ENCODE peak calls at places on chromosomes 5 and 9, in six cellular contexts. F is astrocyte, E is mammary epithelial cell, B is AG09309, G is DND-41, Z is foreskin fibroblast. P is an unnamed sample.

GRCh38 chr9:126612813-126613641 is 701 bp upstream of the LMX1B start:
- DNase-seq in B (no peak), E (peak; percentile 48), G (no peak), Z (peak; percentile 26), F (no peak), P (no peak)

GRCh38 chr9:134568756-134569155 is 72.8 kb upstream of the COL5A1 start:
- DNase-seq in Z (no peak), F (no peak), E (no peak), B (no peak), G (no peak), P (no peak)

GRCh38 chr9:22244141-22245011 is 202.2 kb upstream of the DMRTA1 start:
- DNase-seq in Z (peak; percentile 78), B (no peak), G (peak; percentile 41), F (peak; percentile 49), E (peak; percentile 58), P (no peak)

GRCh38 chr5:138544171-138545134 is 1.4 kb upstream of the ETF1 start:
- DNase-seq in Z (peak; percentile 70), G (no peak), E (peak; percentile 30), F (no peak), B (peak; percentile 20), P (no peak)

GRCh38 chr9:34591091-34591910 is 1.8 kb upstream of the CNTFR start:
- DNase-seq in Z (peak; percentile 91), B (no peak), F (peak; percentile 24), E (peak; percentile 57), G (peak; percentile 36), P (no peak)

GRCh38 chr5:172843825-172844576 is 9.9 kb downstream of the ERGIC1 start:
- DNase-seq in F (no peak), B (no peak), G (no peak), E (no peak), Z (no peak), P (no peak)

GRCh38 chr9:123960366-123960765 is 30.4 kb upstream of the DENND1A start:
- DNase-seq in B (no peak), Z (no peak), G (no peak), E (no peak), F (no peak), P (no peak)

GRCh38 chr5:122602700-122603099 is 172.2 kb upstream of the SNX2 start:
- DNase-seq in E (no peak), G (no peak), B (no peak), F (no peak), Z (peak; percentile 24), P (no peak)

GRCh38 chr5:173790836-173791546 is 97.2 kb upstream of the CPEB4 start:
- DNase-seq in B (no peak), E (no peak), G (no peak), Z (no peak), F (no peak), P (no peak)

GRCh38 chr5:181114844-181115778 is 15.9 kb downstream of the OR2V1 start:
- DNase-seq in E (peak; percentile 68), G (no peak), F (peak; percentile 35), Z (peak; percentile 74), B (no peak), P (no peak)

GRCh38 chr5:59276886-59277514 is 616.5 kb downstream of the PDE4D start:
- DNase-seq in B (no peak), Z (no peak), F (no peak), G (no peak), E (no peak), P (no peak)

GRCh38 chr9:94915476-94916450 is 189.3 kb downstream of the AOPEP start:
- DNase-seq in Z (no peak), F (no peak), B (no peak), G (no peak), E (no peak), P (no peak)

GRCh38 chr5:95879661-95880060 is 57.1 kb upstream of the GLRX start:
- DNase-seq in F (no peak), G (no peak), Z (no peak), B (no peak), E (no peak), P (no peak)

GRCh38 chr5:133273661-133274596 is 222.1 kb downstream of the HSPA4 start:
- DNase-seq in B (no peak), F (peak; percentile 56), E (peak; percentile 39), Z (peak; percentile 41), G (no peak), P (no peak)

GRCh38 chr9:69012690-69013403 is 1.1 kb downstream of the PRKACG start:
- DNase-seq in B (no peak), F (no peak), G (peak; percentile 43), E (no peak), Z (no peak), P (no peak)

GRCh38 chr9:132732326-132732725 is 62.1 kb downstream of the GTF3C4 start:
- DNase-seq in B (no peak), G (no peak), Z (peak; percentile 22), F (no peak), E (no peak), P (no peak)

GRCh38 chr9:69180670-69181069 is 6.6 kb downstream of the TJP2 start:
- DNase-seq in G (no peak), Z (peak; percentile 98), F (peak; percentile 99), B (peak; percentile 92), E (peak; percentile 98), P (no peak)

GRCh38 chr9:133355881-133356357 is 368 bp downstream of the SURF1 start:
- DNase-seq in Z (peak; percentile 41), G (no peak), F (no peak), B (no peak), E (no peak), P (no peak)

GRCh38 chr5:56099346-56099745 is 104.6 kb upstream of the IL6ST start:
- DNase-seq in B (peak; percentile 53), F (peak; percentile 31), E (no peak), G (no peak), Z (peak; percentile 90), P (no peak)

GRCh38 chr9:134936762-134937555 is 19.2 kb upstream of the FCN1 start:
- DNase-seq in Z (no peak), G (no peak), F (no peak), B (no peak), E (no peak), P (peak; percentile 83)

GRCh38 chr9:10957878-10958277 is 345.1 kb upstream of the PTPRD start:
- DNase-seq in Z (no peak), B (no peak), E (no peak), F (no peak), G (no peak), P (no peak)

GRCh38 chr5:111013011-111013410 is 58.5 kb upstream of the TSLP start:
- DNase-seq in E (peak; percentile 29), Z (peak; percentile 4), F (peak; percentile 2), B (no peak), G (no peak), P (no peak)

GRCh38 chr5:141785135-141785534 is 93.1 kb downstream of the PCDH1 start:
- DNase-seq in Z (no peak), E (no peak), F (no peak), G (no peak), B (no peak), P (no peak)

GRCh38 chr5:145937432-145938250 is 1.3 kb downstream of the SH3RF2 start:
- DNase-seq in B (no peak), F (peak; percentile 79), E (peak; percentile 93), G (no peak), Z (no peak), P (no peak)

GRCh38 chr5:145936401-145937131 is at the start of gene SH3RF2:
- DNase-seq in Z (peak; percentile 75), B (no peak), F (peak; percentile 85), G (no peak), E (peak; percentile 85), P (no peak)

GRCh38 chr5:145939532-145940065 is 3.2 kb downstream of the SH3RF2 start:
- DNase-seq in G (no peak), F (no peak), Z (no peak), E (no peak), B (no peak), P (no peak)

GRCh38 chr5:145941096-145941676 is 4.8 kb downstream of the SH3RF2 start:
- DNase-seq in E (peak; percentile 46), B (no peak), G (no peak), F (peak; percentile 58), Z (no peak), P (no peak)

GRCh38 chr5:145938699-145939531 is 2.5 kb downstream of the SH3RF2 start:
- DNase-seq in Z (no peak), F (peak; percentile 58), G (no peak), B (no peak), E (peak; percentile 46), P (no peak)
- H3K4me3 ChIP-seq in Z (no peak overlapping the region), F (peak overlapping the region; percentile 65), G (no peak overlapping the region), B (no peak overlapping the region), E (peak overlapping the region; percentile 58), P (no peak overlapping the region)

DNA sequence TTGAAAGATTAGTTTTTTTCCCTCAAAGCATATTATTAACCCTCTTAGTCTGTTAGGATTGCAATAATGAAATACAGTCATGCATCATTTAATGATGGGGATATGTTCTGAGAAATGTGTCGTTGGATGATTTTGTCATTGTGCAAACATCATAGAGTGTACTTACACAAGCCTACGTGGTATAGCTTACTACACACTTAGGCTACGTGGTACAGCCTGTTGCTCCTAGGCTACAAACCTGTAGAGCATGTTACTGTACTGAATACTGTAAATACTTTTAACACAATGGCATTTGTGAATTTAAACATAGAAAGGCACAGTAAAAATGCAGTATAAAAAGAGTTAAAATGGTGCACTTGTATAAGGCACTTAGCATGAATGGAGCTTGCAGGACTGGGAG is 132.7 kb downstream of the PDE8B start:
- DNase-seq in E (no peak), B (no peak), F (no peak), G (no peak), Z (no peak), P (no peak)
- TF ChIP-seq CTCF in E (no peak), B (no peak), F (no peak), G (no peak), Z (no peak), P (no peak)

GRCh38 chr9:121758693-121759092 is 107.3 kb downstream of the DAB2IP start:
- DNase-seq in G (no peak), E (no peak), Z (no peak), F (no peak), B (no peak), P (no peak)
- H3K4me3 ChIP-seq in G (no peak overlapping the region), E (no peak overlapping the region), Z (no peak overlapping the region), F (no peak overlapping the region), B (no peak overlapping the region), P (no peak overlapping the region)

GRCh38 chr5:68215208-68215887 is at the start of gene PIK3R1:
- DNase-seq in B (peak; percentile 74), Z (peak; percentile 99), E (peak; percentile 96), F (peak; percentile 82), G (peak; percentile 94), P (peak; percentile 80)
- TF ChIP-seq CTCF in B (peak; percentile 40), Z (peak; percentile 30), E (peak; percentile 42), F (peak; percentile 25), G (peak; percentile 45), P (peak; percentile 35)

GRCh38 chr9:128607642-128608350 is 48.9 kb downstream of the DYNC2I2 start:
- DNase-seq in F (peak; percentile 44), E (no peak), Z (peak; percentile 56), G (no peak), B (no peak), P (no peak)
- H3K4me3 ChIP-seq in F (no peak overlapping the region), E (no peak overlapping the region), Z (no peak overlapping the region), G (no peak overlapping the region), B (no peak overlapping the region), P (no peak overlapping the region)